ENCODE peak calls at places on chromosomes 4 and X, in nine cellular contexts. E, Z, K, T, X, Q, M, D and W are unnamed samples.

GRCh38 chr4:53592686-53593641 is 1.7 kb upstream of the LNX1 start:
- DNase-seq in Q (no peak), M (no peak), X (no peak), T (no peak), E (no peak), D (peak; percentile 78), Z (peak; percentile 56), K (no peak), W (peak; percentile 58)

GRCh38 chrX:100911731-100912130 is 17.0 kb downstream of the XKRX start:
- DNase-seq in T (peak; percentile 53), Z (no peak), X (no peak), E (no peak), K (no peak), D (no peak), Q (no peak), M (no peak), W (no peak)

GRCh38 chrX:139692506-139692849 is 15.5 kb downstream of the MCF2 start:
- DNase-seq in T (peak; percentile 1), M (no peak), Z (no peak), X (no peak), D (no peak), Q (no peak), E (no peak), K (peak; percentile 4), W (no peak)

GRCh38 chr4:10762541-10762940 is 78.0 kb upstream of the CLNK start:
- DNase-seq in X (no peak), D (no peak), Q (no peak), Z (peak; percentile 41), M (peak; percentile 89), K (peak; percentile 23), E (no peak), T (peak; percentile 84), W (peak; percentile 75)

GRCh38 chr4:105147226-105148151 is 813 bp downstream of the TET2 start:
- DNase-seq in X (no peak), D (peak; percentile 68), E (peak; percentile 79), Q (no peak), Z (peak; percentile 52), T (peak; percentile 49), M (peak; percentile 57), K (peak; percentile 18), W (peak; percentile 44)

GRCh38 chrX:13717697-13718483 is 16.5 kb downstream of the TRAPPC2 start:
- DNase-seq in M (no peak), Z (no peak), K (peak; percentile 24), Q (no peak), E (no peak), X (no peak), T (no peak), D (peak; percentile 80), W (peak; percentile 50)

GRCh38 chrX:109839694-109840358 is 106.8 kb upstream of the ACSL4 start:
- DNase-seq in T (peak; percentile 79), K (no peak), X (no peak), M (no peak), E (no peak), Z (peak; percentile 39), D (no peak), Q (peak; percentile 10), W (peak; percentile 68)

GRCh38 chr4:83862471-83862870 is 326.6 kb downstream of the GPAT3 start:
- DNase-seq in E (no peak), D (no peak), Q (no peak), M (no peak), T (no peak), K (no peak), Z (no peak), X (no peak), W (peak; percentile 55)

GRCh38 chr4:3607690-3608514 is 75.7 kb upstream of the LRPAP1 start:
- DNase-seq in D (peak; percentile 57), X (no peak), K (no peak), Q (no peak), Z (no peak), T (no peak), E (peak; percentile 75), M (peak; percentile 26), W (no peak)

GRCh38 chr4:64890131-64890710 is 481.0 kb upstream of the TECRL start:
- DNase-seq in D (no peak), M (no peak), K (no peak), T (peak; percentile 21), Z (no peak), E (no peak), Q (no peak), X (no peak), W (no peak)

GRCh38 chr4:186946682-186947294 is 223.1 kb upstream of the FAT1 start:
- DNase-seq in E (peak; percentile 2), M (no peak), X (no peak), D (no peak), K (no peak), Z (peak; percentile 47), T (peak; percentile 52), Q (peak; percentile 79), W (peak; percentile 24)

GRCh38 chr4:156185514-156185913 is 231.8 kb upstream of the CTSO start:
- DNase-seq in D (no peak), Z (no peak), X (no peak), T (no peak), E (no peak), K (no peak), M (no peak), Q (no peak), W (no peak)

GRCh38 chrX:154409222-154409871 is at the start of gene DNASE1L1:
- DNase-seq in Q (no peak), T (peak; percentile 94), K (peak; percentile 62), X (peak; percentile 72), E (no peak), D (peak; percentile 95), M (no peak), Z (peak; percentile 77), W (peak; percentile 88)

GRCh38 chr4:123411514-123411913 is 14.9 kb downstream of the SPRY1 start:
- DNase-seq in K (no peak), D (no peak), Q (no peak), T (no peak), Z (no peak), X (no peak), M (no peak), E (no peak), W (no peak)

GRCh38 chr4:75398501-75398900 is 115.7 kb downstream of the RCHY1 start:
- DNase-seq in M (no peak), T (no peak), Q (no peak), K (no peak), E (no peak), D (no peak), X (no peak), Z (no peak), W (no peak)

GRCh38 chrX:72685810-72686465 is 28.2 kb downstream of the PHKA1 start:
- DNase-seq in Z (no peak), Q (peak; percentile 81), D (no peak), X (no peak), E (no peak), T (no peak), K (peak; percentile 32), M (no peak), W (no peak)

GRCh38 chr4:88846232-88846790 is 148.7 kb upstream of the NAP1L5 start:
- DNase-seq in X (no peak), Q (no peak), T (no peak), D (no peak), Z (no peak), K (no peak), E (no peak), M (no peak), W (peak; percentile 33)

GRCh38 chr4:187204389-187204920 is 480.8 kb upstream of the FAT1 start:
- DNase-seq in M (no peak), E (no peak), Q (no peak), K (no peak), Z (no peak), T (peak; percentile 27), X (no peak), D (no peak), W (no peak)

GRCh38 chrX:13059676-13060499 is 15.5 kb upstream of the FAM9C start:
- DNase-seq in Z (no peak), X (no peak), D (no peak), T (peak; percentile 76), M (no peak), E (no peak), Q (peak; percentile 26), K (peak; percentile 18), W (peak; percentile 87)

GRCh38 chr4:25161599-25161960 is 1.3 kb upstream of the SEPSECS start:
- DNase-seq in Z (no peak), X (no peak), D (no peak), M (no peak), Q (no peak), K (no peak), T (peak; percentile 50), E (no peak), W (peak; percentile 12)

GRCh38 chr4:44738615-44739014 is 12.3 kb upstream of the GNPDA2 start:
- DNase-seq in Q (no peak), X (no peak), E (no peak), Z (no peak), M (no peak), D (no peak), T (peak; percentile 27), K (peak; percentile 6), W (peak; percentile 5)